ENCODE peak calls at places on chromosomes 3 and 15, in six cellular contexts. C is activated B cell treated with CpG ODN at 0.5 μM for 24 hours, B is H9, D is heart left ventricle, E is GM12865, K is cardiac fibroblast. S is an unnamed sample.

GRCh38 chr15:76270876-76271275 is 40.4 kb downstream of the ETFA start:
- DNase-seq in B (no peak), K (no peak), C (no peak), D (no peak), E (no peak), S (no peak)

GRCh38 chr3:76497636-76498035 is 542.3 kb upstream of the ROBO2 start:
- DNase-seq in E (no peak), K (no peak), C (no peak), D (no peak), B (peak), S (no peak)

GRCh38 chr15:82298520-82298919 is 35.9 kb downstream of the SAXO2 start:
- DNase-seq in K (no peak), E (peak), D (no peak), C (no peak), B (no peak), S (no peak)

GRCh38 chr3:143731776-143732175 is 116.5 kb downstream of the SLC9A9 start:
- DNase-seq in D (no peak), B (no peak), C (no peak), K (no peak), E (no peak), S (no peak)

GRCh38 chr3:16841906-16842709 is 42.6 kb upstream of the PLCL2 start:
- DNase-seq in E (peak), K (no peak), D (peak), B (peak), C (peak), S (no peak)

GRCh38 chr3:127210654-127210943 is 17.7 kb downstream of the PRR23E start:
- DNase-seq in B (no peak), C (no peak), D (no peak), E (no peak), K (no peak), S (no peak)

GRCh38 chr15:86685263-86685662 is 605.6 kb downstream of the AGBL1 start:
- DNase-seq in C (no peak), E (no peak), D (no peak), B (no peak), K (no peak), S (no peak)

GRCh38 chr3:132232231-132232792 is 84.9 kb upstream of the ACP3 start:
- DNase-seq in C (no peak), D (no peak), K (peak), E (no peak), B (no peak), S (no peak)

GRCh38 chr3:42024578-42025387 is 62.9 kb upstream of the ULK4 start:
- DNase-seq in B (no peak), D (no peak), E (no peak), C (no peak), K (peak), S (no peak)

GRCh38 chr3:4523710-4524422 is 30.7 kb downstream of the ITPR1 start:
- DNase-seq in C (no peak), K (no peak), D (no peak), E (no peak), B (no peak), S (no peak)

GRCh38 chr3:16377196-16377595 is 112.2 kb downstream of the OXNAD1 start:
- DNase-seq in E (peak), D (no peak), K (no peak), B (no peak), C (no peak), S (no peak)

DNA sequence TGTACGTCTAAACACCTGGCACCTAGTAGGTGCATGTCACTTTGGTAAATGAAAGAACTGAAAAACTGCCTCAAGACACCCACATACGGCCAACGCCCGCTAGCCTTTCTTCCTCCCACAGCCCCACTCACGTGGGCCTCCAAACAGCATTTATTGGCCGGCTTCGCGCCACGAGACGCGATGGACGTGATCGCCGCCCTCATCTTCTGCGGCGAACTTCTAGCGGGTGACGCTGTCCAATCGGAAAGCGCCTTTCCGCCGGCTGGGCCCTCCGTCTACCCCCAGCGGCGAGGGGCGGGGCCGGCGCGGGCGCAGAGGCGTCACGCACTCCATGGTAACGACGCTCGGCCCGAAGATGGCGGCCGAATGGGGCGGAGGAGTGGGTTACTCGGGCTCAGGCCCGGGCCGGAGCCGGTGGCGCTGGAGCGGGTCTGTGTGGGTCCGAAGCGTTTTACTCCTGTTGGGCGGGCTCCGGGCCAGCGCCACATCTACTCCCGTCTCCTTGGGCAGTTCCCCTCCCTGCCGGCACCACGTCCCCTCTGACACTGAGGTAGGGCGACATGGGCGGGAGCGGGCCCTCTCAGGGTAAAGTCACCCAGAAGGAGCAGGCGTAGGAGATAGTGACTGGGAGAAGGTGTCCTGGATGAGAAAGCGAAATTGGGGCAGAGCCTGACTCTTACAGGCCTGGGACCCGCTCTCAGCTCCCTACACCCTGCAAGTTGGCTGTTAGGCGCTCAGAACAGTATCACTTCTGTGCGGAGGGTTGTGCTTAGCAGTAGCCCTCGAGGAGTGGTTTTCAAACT is at the start of gene LMLN:
- DNase-seq in D (peak), C (peak), E (peak), B (peak), K (peak), S (peak)
- TF ChIP-seq CTCF in D (no peak), C (no peak), E (no peak), B (no peak), K (no peak), S (no peak)

DNA sequence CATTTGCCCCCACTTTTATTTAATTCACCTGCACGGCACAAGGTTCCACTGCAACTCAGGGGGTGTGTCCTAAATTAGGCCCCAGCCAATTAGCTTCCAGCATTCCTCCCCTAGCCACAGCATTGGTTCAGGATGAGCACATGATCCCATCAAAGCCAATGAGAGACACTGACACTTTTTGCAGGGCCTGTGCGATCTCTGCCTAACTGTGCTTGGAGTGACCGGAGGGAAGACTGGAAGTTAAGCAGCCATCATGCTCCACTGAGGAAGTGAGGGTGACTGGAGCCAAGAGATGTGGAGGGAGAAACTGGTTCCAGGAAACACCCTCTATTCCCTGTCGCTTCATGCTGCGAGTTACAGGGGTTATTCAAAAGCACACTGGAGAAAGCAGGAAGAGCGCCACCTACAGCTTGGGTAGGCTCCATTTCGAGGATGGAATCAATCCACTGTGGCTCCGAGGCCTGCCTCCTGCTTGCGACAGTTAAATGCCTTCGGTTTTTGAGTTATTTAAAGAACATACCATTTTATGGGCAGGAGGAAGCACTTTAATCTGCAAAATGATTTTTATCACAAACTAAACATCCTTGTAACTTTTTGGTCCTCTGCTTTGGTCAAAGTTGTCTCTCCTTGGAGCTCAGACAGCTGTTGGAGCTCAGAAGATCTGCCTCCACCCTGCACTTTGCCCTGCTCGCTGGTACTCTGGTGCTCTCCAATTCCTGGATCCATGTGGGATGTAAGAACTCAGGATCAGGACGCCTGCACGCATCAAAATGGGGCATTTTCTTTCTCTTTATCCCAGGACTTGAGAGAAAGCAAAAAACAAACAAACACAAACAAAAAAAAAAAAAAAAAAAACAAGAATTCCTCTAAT is 122.4 kb upstream of the WNT5A start:
- DNase-seq in D (no peak), E (no peak), K (no peak), C (no peak), B (peak), S (no peak)
- TF ChIP-seq CTCF in D (no peak), E (peak), K (peak), C (no peak), B (peak), S (no peak)

GRCh38 chr3:59308001-59308400 is 258.2 kb upstream of the CFAP20DC start:
- DNase-seq in K (no peak), B (no peak), C (no peak), E (no peak), D (no peak), S (no peak)

GRCh38 chr3:59317386-59317785 is 267.6 kb upstream of the CFAP20DC start:
- DNase-seq in B (no peak), D (no peak), E (no peak), K (no peak), C (no peak), S (no peak)

GRCh38 chr3:59308684-59309083 is 258.9 kb upstream of the CFAP20DC start:
- DNase-seq in E (no peak), D (no peak), C (no peak), B (no peak), K (no peak), S (no peak)

GRCh38 chr3:59310736-59311135 is 260.9 kb upstream of the CFAP20DC start:
- DNase-seq in C (no peak), E (no peak), D (no peak), K (no peak), B (no peak), S (no peak)

DNA sequence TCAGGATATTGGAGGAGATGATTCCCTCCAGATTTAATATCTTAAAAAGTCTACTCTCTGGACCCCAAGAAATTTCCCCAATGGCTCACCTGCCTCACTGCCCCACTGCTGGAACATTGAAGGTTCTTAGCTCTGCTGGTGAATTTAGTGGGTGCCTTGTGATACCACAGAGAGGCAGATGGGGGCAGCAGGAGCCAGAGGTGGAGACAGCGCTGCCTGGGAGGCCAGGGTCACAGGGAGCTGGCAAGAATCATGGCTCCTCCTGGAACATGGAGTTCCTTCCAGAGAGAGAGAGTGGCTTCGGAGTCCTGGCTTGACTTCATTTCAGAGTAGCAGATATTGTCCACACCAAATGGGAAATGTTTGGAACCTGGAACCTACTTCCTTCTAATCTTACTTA is 263.5 kb upstream of the CFAP20DC start:
- DNase-seq in D (peak), K (peak), B (peak), C (no peak), E (peak), S (no peak)
- TF ChIP-seq CTCF in D (peak), K (peak), B (peak), C (no peak), E (peak), S (no peak)

DNA sequence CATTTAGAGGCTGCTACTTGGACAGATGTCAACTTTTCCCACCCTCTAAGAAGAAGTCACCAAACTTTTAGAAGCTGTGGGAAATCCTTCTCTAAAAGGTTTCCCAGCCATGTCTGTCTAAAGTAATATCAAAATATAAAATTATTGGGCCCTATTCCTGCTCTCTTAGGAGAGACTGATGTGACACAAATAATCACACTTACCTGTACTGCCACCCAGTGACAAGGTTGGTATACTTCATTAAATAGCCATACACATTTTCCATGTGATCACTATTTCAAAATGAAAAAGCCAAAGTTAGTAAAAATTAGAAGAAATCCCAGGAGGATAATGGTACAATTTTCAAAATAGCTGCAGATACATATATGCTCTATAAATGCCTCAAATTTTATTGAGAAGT is 12.6 kb downstream of the OSBPL11 start:
- DNase-seq in D (no peak), E (peak), C (no peak), B (no peak), K (peak), S (no peak)
- TF ChIP-seq CTCF in D (no peak), E (peak), C (no peak), B (no peak), K (no peak), S (peak)

GRCh38 chr3:139935071-139935865 is at the start of gene CLSTN2:
- DNase-seq in B (peak), E (peak), C (no peak), K (peak), D (peak), S (peak)

GRCh38 chr3:139930201-139930600 is 4.8 kb upstream of the CLSTN2 start:
- DNase-seq in K (no peak), B (no peak), C (no peak), E (no peak), D (no peak), S (no peak)

GRCh38 chr3:139937674-139938279 is 2.8 kb downstream of the CLSTN2 start:
- DNase-seq in C (no peak), E (peak), B (no peak), K (peak), D (peak), S (no peak)

GRCh38 chr3:139935866-139936817 is 1.2 kb downstream of the CLSTN2 start:
- DNase-seq in K (peak), B (peak), C (no peak), E (no peak), D (peak), S (peak)

DNA sequence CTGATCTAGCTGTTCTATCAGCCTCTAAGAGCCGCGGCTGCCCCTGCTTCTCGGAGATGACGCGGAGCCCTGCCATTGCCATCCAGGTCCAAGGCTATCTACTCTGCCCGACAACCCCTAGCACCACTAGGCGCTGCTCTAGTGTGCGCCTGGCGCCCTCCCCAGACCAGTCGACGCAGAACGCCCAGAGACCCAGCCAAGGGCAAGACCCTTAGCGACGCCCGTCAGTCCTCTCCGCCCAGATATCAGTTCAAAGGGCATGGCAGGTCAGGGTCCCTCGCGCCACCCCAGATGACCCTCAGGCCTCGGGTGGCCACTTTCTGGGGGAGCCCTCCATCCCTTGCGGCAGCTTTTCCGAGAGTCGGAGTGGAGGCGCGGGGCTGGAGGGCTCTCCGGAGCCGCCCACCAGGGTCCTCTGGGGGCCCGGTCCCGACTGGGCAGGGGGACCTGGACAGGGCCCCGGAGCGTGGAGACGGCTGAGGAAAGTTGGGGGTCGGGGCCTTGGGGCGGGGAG is 371 bp upstream of the CLSTN2 start:
- DNase-seq in B (peak), C (no peak), E (peak), D (peak), K (peak), S (peak)
- TF ChIP-seq CTCF in B (peak), C (no peak), E (no peak), D (peak), K (no peak), S (no peak)

S was measured in mesothelial cell of epicardium.